ENCODE peak calls at places on chromosomes 4 and X, in six cellular contexts. A, H, S, D, W and Z are unnamed samples.

GRCh38 chr4:150931005-150931404 is 84.1 kb downstream of the LRBA start:
- DNase-seq in A (no peak), H (no peak), S (no peak), D (no peak), W (no peak), Z (no peak)

GRCh38 chrX:145923376-145923775 is 105.7 kb downstream of the SLITRK2 start:
- DNase-seq in A (no peak), H (no peak), S (no peak), D (no peak), W (no peak), Z (no peak)

GRCh38 chr4:47031713-47032404 is 492 bp downstream of the GABRB1 start:
- DNase-seq in A (no peak), H (no peak), S (peak), D (no peak), W (no peak), Z (no peak)

GRCh38 chr4:65668201-65669007 is 1.9 kb downstream of the EPHA5 start:
- DNase-seq in A (no peak), H (no peak), S (peak), D (peak), W (no peak), Z (no peak)

GRCh38 chrX:136097871-136098805 is 49.2 kb upstream of the FHL1 start:
- DNase-seq in A (no peak), H (no peak), S (no peak), D (no peak), W (no peak), Z (no peak)

GRCh38 chr4:143399113-143399949 is 62.7 kb downstream of the GAB1 start:
- DNase-seq in A (no peak), H (no peak), S (peak), D (peak), W (peak), Z (peak)

GRCh38 chr4:11635336-11635735 is 206.6 kb upstream of the HS3ST1 start:
- DNase-seq in A (no peak), H (no peak), S (peak), D (peak), W (peak), Z (peak)

GRCh38 chr4:81049861-81050423 is 19.4 kb downstream of the BMP3 start:
- DNase-seq in A (no peak), H (no peak), S (no peak), D (no peak), W (no peak), Z (no peak)

GRCh38 chr4:81352476-81352875 is 119.2 kb downstream of the RASGEF1B start:
- DNase-seq in A (no peak), H (no peak), S (no peak), D (peak), W (peak), Z (no peak)

GRCh38 chrX:42708222-42708621 is 69.7 kb downstream of the PPP1R2C start:
- DNase-seq in A (no peak), H (no peak), S (no peak), D (peak), W (no peak), Z (no peak)

GRCh38 chr4:155953151-155954117 is at the start of gene CTSO:
- DNase-seq in A (peak), H (peak), S (peak), D (peak), W (peak), Z (peak)

GRCh38 chrX:19554786-19555185 is 39.5 kb upstream of the MAP3K15 start:
- DNase-seq in A (no peak), H (no peak), S (peak), D (peak), W (peak), Z (peak)

GRCh38 chrX:15881498-15881897 is 26.9 kb upstream of the AP1S2 start:
- DNase-seq in A (no peak), H (no peak), S (no peak), D (no peak), W (no peak), Z (no peak)

GRCh38 chrX:125422986-125423385 is 103.3 kb downstream of the TEX13C start:
- DNase-seq in A (no peak), H (no peak), S (no peak), D (no peak), W (no peak), Z (no peak)

GRCh38 chrX:16240231-16240905 is 73.1 kb downstream of the MAGEB17 start:
- DNase-seq in A (no peak), H (no peak), S (peak), D (no peak), W (no peak), Z (peak)

GRCh38 chr4:7960790-7961655 is 21.4 kb upstream of the AFAP1 start:
- DNase-seq in A (no peak), H (no peak), S (peak), D (peak), W (peak), Z (peak)

GRCh38 chr4:1593038-1593417 is 91.1 kb downstream of the FAM53A start:
- DNase-seq in A (no peak), H (peak), S (no peak), D (no peak), W (no peak), Z (no peak)

DNA sequence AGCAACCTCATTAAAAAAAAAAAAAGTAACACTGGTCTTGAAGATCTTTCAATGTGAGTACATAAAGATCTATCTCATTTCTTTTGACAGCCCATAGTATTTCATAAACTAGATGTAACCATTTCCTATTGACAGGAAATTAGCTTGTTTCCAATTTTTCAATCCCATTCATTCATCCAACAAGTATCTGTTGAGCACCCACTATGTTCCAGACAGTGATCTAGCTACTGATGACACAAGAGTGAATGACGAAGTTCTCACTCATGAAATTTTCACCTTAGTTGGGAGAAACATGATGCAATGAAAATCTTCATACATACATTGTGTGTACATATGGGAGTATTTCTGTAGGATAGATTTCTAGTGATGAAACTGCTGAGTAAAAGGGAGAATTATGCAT is 1.7 kb downstream of the CD38 start:
- DNase-seq in A (no peak), H (no peak), S (peak), D (no peak), W (no peak), Z (peak)
- H3K4me3 ChIP-seq in A (peak), H (peak), S (no peak), D (no peak), W (peak), Z (no peak)

DNA sequence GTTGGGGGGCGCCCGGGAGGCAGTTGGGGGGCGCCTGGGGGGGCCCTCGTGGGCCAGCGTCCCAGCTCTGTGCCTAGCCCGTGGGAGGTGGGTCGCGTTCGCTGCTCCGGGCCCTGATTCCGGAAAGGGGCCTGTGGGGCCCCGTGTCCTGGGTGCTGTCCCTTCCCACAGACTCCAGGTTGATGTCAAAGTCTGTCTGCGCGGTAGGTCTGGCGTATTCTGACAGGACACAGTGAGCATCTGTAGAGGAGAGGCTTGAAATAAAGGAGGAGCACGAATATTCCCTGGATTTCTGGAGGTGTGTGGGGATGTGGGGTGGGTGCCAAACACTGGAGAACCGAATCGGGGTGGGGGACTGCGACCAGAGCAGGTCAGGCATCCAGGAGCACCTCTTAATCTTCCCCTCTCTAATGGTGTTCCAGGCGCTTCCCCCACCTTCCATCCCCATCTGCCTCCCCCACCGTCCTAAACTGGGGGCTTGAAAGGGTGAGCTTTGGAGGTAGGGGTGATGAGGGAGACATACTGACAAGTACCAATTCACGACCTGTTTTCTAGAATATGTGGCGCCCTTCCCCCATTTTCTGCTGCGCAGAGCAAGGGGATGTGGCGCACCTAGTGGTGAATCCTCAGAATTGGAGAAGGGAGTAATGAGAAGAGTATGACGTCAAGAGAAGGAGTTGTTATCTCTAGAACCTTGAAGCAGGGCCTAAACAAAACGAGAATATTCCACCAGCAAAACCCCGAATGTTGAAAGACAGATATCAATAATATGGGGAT is 873 bp downstream of the GPRASP1 start:
- DNase-seq in A (peak), H (no peak), S (peak), D (peak), W (peak), Z (peak)
- H3K4me3 ChIP-seq in A (peak), H (peak), S (peak), D (peak), W (peak), Z (peak)

GRCh38 chr4:186554485-186554884 is 882 bp downstream of the MTNR1A start:
- DNase-seq in A (peak), H (no peak), S (peak), D (peak), W (no peak), Z (peak)

GRCh38 chr4:186557061-186557460 is 1.7 kb upstream of the MTNR1A start:
- DNase-seq in A (no peak), H (no peak), S (no peak), D (peak), W (no peak), Z (no peak)

GRCh38 chr4:186554890-186555827 is at the start of gene MTNR1A:
- DNase-seq in A (peak), H (no peak), S (peak), D (no peak), W (no peak), Z (no peak)

GRCh38 chr4:186551849-186552248 is 3.5 kb downstream of the MTNR1A start:
- DNase-seq in A (no peak), H (no peak), S (no peak), D (no peak), W (no peak), Z (no peak)

GRCh38 chr4:186553717-186554116 is 1.6 kb downstream of the MTNR1A start:
- DNase-seq in A (no peak), H (no peak), S (no peak), D (no peak), W (no peak), Z (no peak)
- H3K4me3 ChIP-seq in A (no peak), H (no peak), S (no peak), D (no peak), W (no peak), Z (no peak)

GRCh38 chr4:48490680-48491513 is 845 bp downstream of the ZAR1 start:
- DNase-seq in A (no peak), H (peak), S (no peak), D (no peak), W (no peak), Z (no peak)

GRCh38 chr4:48489683-48490011 is 405 bp upstream of the ZAR1 start:
- DNase-seq in A (no peak), H (no peak), S (no peak), D (no peak), W (no peak), Z (no peak)

GRCh38 chr4:48493485-48494100 is 3.5 kb downstream of the ZAR1 start:
- DNase-seq in A (no peak), H (no peak), S (peak), D (peak), W (no peak), Z (no peak)

GRCh38 chr4:48491514-48492176 is 1.6 kb downstream of the ZAR1 start:
- DNase-seq in A (no peak), H (no peak), S (no peak), D (no peak), W (no peak), Z (no peak)

GRCh38 chr4:48490012-48490679 is at the start of gene ZAR1:
- DNase-seq in A (no peak), H (peak), S (no peak), D (no peak), W (no peak), Z (no peak)
- H3K4me3 ChIP-seq in A (no peak), H (peak), S (no peak), D (no peak), W (peak), Z (peak)

GRCh38 chr4:139740531-139741041 is 75.0 kb downstream of the MGST2 start:
- DNase-seq in A (peak), H (peak), S (peak), D (peak), W (peak), Z (peak)

GRCh38 chr4:139736661-139737060 is 71.0 kb downstream of the MGST2 start:
- DNase-seq in A (no peak), H (no peak), S (no peak), D (no peak), W (no peak), Z (no peak)

GRCh38 chr4:139738846-139739613 is 73.4 kb downstream of the MGST2 start:
- DNase-seq in A (no peak), H (no peak), S (no peak), D (peak), W (no peak), Z (no peak)

GRCh38 chr4:139743027-139743426 is 77.4 kb downstream of the MGST2 start:
- DNase-seq in A (no peak), H (no peak), S (peak), D (no peak), W (no peak), Z (peak)

GRCh38 chr4:139740121-139740520 is 74.5 kb downstream of the MGST2 start:
- DNase-seq in A (no peak), H (no peak), S (peak), D (no peak), W (no peak), Z (no peak)
- H3K4me3 ChIP-seq in A (no peak), H (no peak), S (no peak), D (no peak), W (no peak), Z (no peak)

GRCh38 chrX:25012793-25013592 is 2.8 kb downstream of the ARX start:
- DNase-seq in A (peak), H (no peak), S (no peak), D (no peak), W (no peak), Z (no peak)
- H3K4me3 ChIP-seq in A (peak), H (peak), S (no peak), D (no peak), W (no peak), Z (no peak)

GRCh38 chr4:24820541-24820940 is 25.2 kb downstream of the SOD3 start:
- DNase-seq in A (no peak), H (no peak), S (no peak), D (no peak), W (no peak), Z (no peak)

DNA sequence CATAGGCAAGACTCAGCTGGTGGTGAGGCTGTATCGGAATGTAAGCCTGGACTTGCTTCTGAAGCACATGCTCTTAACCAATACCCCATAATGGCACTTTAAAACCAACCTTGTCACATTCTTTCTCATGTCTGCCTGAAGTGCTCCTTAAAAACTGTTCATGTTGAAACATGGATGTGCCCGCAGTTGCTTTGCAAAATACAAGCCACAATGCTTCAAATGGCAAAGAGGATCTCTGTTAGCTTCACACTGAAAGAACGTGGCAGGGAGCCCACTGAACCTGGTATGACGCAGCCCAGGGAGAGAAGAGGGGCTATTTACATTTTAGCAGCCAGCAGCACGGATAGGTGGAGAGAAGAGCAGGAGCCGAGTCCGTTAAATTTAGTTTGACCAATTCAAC is 29.3 kb downstream of the SOD3 start:
- DNase-seq in A (no peak), H (no peak), S (peak), D (no peak), W (no peak), Z (peak)
- H3K4me3 ChIP-seq in A (no peak), H (no peak), S (no peak), D (no peak), W (no peak), Z (no peak)